ENCODE peak calls at places on chromosomes 13 and 19, in four cellular contexts. K, F, Y and D are unnamed samples.

GRCh38 chr13:28953714-28954113 is 133.6 kb downstream of the MTUS2 start:
- DNase-seq in K (no peak), F (no peak), Y (no peak), D (no peak)

GRCh38 chr13:59829690-59830089 is 334.0 kb downstream of the DIAPH3 start:
- DNase-seq in K (no peak), F (no peak), Y (no peak), D (no peak)

GRCh38 chr19:5130371-5131030 is 161.6 kb downstream of the KDM4B start:
- DNase-seq in K (no peak), F (peak; percentile 66), Y (no peak), D (no peak)

GRCh38 chr19:7973883-7974282 is 30.4 kb upstream of the TIMM44 start:
- DNase-seq in K (no peak), F (no peak), Y (no peak), D (peak; percentile 81)

GRCh38 chr19:39916851-39917396 is 17.5 kb downstream of the FCGBP start:
- DNase-seq in K (no peak), F (no peak), Y (peak; percentile 35), D (no peak)

GRCh38 chr19:43476606-43477005 is 11.2 kb upstream of the LYPD3 start:
- DNase-seq in K (no peak), F (no peak), Y (no peak), D (no peak)

GRCh38 chr13:37984357-37984756 is 114.8 kb upstream of the TRPC4 start:
- DNase-seq in K (peak; percentile 0), F (no peak), Y (no peak), D (no peak)

GRCh38 chr19:46068345-46069258 is 27.8 kb upstream of the IGFL4 start:
- DNase-seq in K (peak; percentile 72), F (no peak), Y (no peak), D (no peak)

GRCh38 chr19:50555447-50556235 is 12.6 kb downstream of the LRRC4B start:
- DNase-seq in K (peak; percentile 64), F (no peak), Y (no peak), D (no peak)

GRCh38 chr19:44847144-44848035 is 1.3 kb downstream of the NECTIN2 start:
- DNase-seq in K (peak; percentile 64), F (peak; percentile 86), Y (peak; percentile 89), D (peak; percentile 46)
- TF ChIP-seq POLR2A in K (peak; percentile 10), F (peak; percentile 76), Y (peak; percentile 58), D (peak; percentile 75)

GRCh38 chr19:58067240-58067912 is 8.3 kb downstream of the ZNF135 start:
- DNase-seq in K (no peak), F (no peak), Y (no peak), D (no peak)
- H3K9me3 ChIP-seq in K (peaks cover 88% of the 10 kb centered on the region), F (peaks cover 65% of the 10 kb centered on the region), Y (peaks cover 76% of the 10 kb centered on the region), D (peaks cover 3% of the 10 kb centered on the region)

DNA sequence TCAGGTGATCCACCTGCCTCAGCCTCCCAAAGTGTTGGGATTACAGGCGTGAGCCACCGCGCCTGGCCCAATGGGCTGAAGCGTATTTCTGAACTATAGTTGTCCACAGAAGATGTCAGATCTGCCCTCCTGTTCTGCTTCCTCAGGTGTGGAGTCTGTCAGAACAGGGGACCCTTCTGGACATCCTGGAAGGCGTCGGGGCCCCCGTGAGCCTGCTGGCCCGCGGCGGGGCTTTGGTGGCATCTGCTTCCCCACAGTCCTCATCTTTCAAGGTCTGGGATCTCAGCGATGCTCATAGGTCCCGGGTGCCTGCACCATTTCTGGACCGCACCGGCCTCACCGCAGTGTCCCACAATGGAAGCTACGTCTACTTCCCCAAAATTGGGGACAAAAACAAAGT is 29.5 kb upstream of the SIN3B start:
- DNase-seq in K (no peak), F (no peak), Y (no peak), D (no peak)
- TF ChIP-seq POLR2A in K (no peak), F (no peak), Y (no peak), D (no peak)

GRCh38 chr19:1865172-1866010 is 2.0 kb upstream of the KLF16 start:
- DNase-seq in K (no peak), F (peak; percentile 15), Y (no peak), D (no peak)
- H3K9me3 ChIP-seq in K (no peaks in the 10 kb centered on the region), F (no peaks in the 10 kb centered on the region), Y (no peaks in the 10 kb centered on the region), D (no peaks in the 10 kb centered on the region)

DNA sequence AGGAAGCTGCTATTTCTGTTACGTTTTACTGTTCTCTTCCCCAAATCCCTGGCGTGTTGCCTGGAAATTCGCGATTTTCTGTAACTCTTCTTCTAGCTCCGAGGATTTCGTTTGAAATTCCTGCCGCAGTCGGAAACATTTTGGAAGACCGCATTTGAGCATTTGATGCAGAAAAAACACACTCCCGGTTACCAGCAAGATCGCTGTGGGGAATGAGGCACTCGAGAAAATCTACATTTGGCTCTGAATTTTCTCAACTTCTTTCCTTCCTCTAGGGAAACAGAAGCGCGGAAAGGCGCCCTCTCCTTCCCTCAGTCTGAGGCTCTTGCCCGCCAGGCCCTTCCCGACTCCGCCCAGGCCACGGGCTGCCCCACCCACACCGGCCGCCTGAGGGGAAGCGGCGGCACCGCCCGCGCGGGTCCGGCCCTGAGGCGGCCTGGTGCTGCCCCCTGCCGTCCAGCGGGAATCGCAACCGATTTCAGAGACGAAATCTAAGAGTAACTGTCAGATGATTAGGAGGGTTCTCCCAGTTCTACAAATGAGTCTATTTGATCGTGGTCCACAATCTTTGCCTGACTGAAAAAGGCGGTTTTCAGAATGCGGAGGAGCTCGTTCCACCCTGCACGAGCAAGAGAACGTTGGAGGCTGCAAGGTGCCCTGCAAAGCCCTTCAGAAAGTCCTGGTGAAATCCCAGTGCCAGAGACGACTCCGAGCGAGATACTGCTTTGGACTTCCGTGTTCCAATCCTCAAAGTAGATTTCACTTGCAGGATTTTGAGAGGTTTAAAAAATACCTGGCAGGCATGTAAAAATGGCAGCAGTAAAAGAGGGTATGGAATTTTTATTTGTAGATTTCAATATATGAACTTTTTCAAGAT is 18.4 kb upstream of the TUBGCP3 start:
- DNase-seq in K (peak; percentile 76), F (peak; percentile 93), Y (peak; percentile 94), D (peak; percentile 79)
- TF ChIP-seq POLR2A in K (no peak), F (no peak), Y (no peak), D (peak; percentile 12)